ENCODE peak calls at places on chromosome 1, in nine cellular contexts. F is IMR-90, K is fibroblast of mammary gland, C is transverse colon, S is astrocyte of the spinal cord, Z is MM.1S, U is tibial artery, P is fibroblast of pulmonary artery, E is ovary. T is an unnamed sample.
A peak's percentile ranks its signal among the peaks of the same experiment; 100 is the strongest.

GRCh38 chr1:183806086-183806485 is 1.2 kb downstream of the RGL1 start:
- DNase-seq in Z (peak; percentile 30), S (peak; percentile 61), K (peak; percentile 51), C (no peak), E (no peak), U (no peak), P (peak; percentile 47), F (peak; percentile 50), T (peak; percentile 63)

GRCh38 chr1:237012361-237012760 is 8.1 kb upstream of the MT1HL1 start:
- DNase-seq in F (no peak), C (no peak), Z (no peak), K (no peak), E (no peak), S (no peak), U (no peak), P (no peak), T (peak; percentile 7)

GRCh38 chr1:220880726-220881506 is 1.7 kb downstream of the HLX start:
- DNase-seq in U (peak; percentile 80), Z (no peak), K (no peak), C (peak; percentile 75), P (peak; percentile 73), S (peak; percentile 71), E (peak; percentile 56), F (peak; percentile 87), T (peak; percentile 60)

GRCh38 chr1:7670334-7671145 is 100.6 kb upstream of the VAMP3 start:
- DNase-seq in S (no peak), C (no peak), F (no peak), U (peak; percentile 64), P (no peak), Z (no peak), E (no peak), K (peak; percentile 49), T (peak; percentile 14)

GRCh38 chr1:68230901-68231626 is 1.3 kb downstream of the WLS start:
- DNase-seq in Z (peak; percentile 6), P (peak; percentile 18), E (peak; percentile 61), K (no peak), F (no peak), C (peak; percentile 34), U (peak; percentile 25), S (no peak), T (no peak)

GRCh38 chr1:162347281-162347680 is 29.4 kb downstream of the SPATA46 start:
- DNase-seq in E (no peak), S (no peak), F (no peak), Z (no peak), C (no peak), U (no peak), P (no peak), K (no peak), T (no peak)

GRCh38 chr1:31628931-31629582 is 11.6 kb downstream of the HCRTR1 start:
- DNase-seq in K (no peak), C (no peak), F (no peak), U (no peak), P (no peak), Z (no peak), E (no peak), S (no peak), T (no peak)

GRCh38 chr1:201624741-201625646 is 86.1 kb downstream of the NAV1 start:
- DNase-seq in E (no peak), Z (no peak), C (no peak), U (no peak), K (peak; percentile 99), S (peak; percentile 97), P (peak; percentile 94), F (peak; percentile 98), T (peak; percentile 98)

GRCh38 chr1:232511172-232511571 is 118.8 kb downstream of the SIPA1L2 start:
- DNase-seq in C (no peak), U (no peak), S (no peak), F (no peak), K (peak; percentile 23), Z (no peak), E (no peak), P (peak; percentile 10), T (peak; percentile 11)

DNA sequence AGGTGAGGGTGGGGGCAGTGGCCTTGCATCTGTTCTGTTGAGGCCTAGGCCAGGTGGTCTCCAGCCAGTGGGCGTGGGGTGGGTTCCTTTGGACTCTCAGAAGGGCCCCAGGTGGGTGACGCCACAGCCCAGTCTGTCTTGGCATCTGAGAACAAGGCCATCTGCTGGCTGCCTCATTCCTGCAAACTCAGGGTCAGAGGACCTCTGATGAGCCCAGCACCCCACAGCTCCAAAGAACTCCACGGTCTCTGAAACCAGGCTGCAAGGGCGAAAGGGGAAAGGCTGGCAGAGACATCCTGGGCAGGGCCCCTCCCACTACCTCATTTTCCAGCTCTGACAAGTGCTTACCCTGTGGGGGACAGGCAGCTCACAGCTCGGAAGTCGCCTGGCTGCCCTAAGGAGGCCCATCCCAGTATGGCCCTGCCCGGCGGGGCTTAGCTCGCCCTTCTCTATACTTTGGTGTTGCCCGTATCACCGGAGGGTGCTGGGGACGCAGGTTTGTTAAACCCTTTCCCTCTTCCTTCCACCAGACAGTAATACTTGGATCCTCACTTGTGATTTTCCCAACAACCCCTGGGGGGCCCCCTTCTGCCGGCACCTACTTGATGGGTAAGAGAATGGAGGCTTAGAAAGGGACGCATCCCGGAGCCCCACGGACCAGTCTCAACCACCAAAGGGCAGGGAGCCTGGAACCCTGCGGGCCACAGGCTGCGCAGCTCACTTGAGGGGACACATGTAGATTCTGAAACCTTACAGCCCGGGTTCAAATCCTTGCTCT is 10.9 kb upstream of the EDN2 start:
- DNase-seq in U (no peak), F (peak; percentile 21), E (peak; percentile 53), P (peak; percentile 31), C (no peak), Z (no peak), K (no peak), S (peak; percentile 53), T (peak; percentile 65)
- H3K4me3 ChIP-seq in U (peak overlapping the region; percentile 55), F (no peak overlapping the region), E (peak overlapping the region; percentile 36), P (no peak overlapping the region), C (no peak overlapping the region), Z (no peak overlapping the region), K (no peak overlapping the region), S (no peak overlapping the region), T (no peak overlapping the region)

GRCh38 chr1:2555634-2556276 is 416 bp upstream of the TNFRSF14 start:
- DNase-seq in P (no peak), C (peak; percentile 88), E (peak; percentile 85), U (peak; percentile 94), F (no peak), Z (peak; percentile 48), K (peak; percentile 45), S (no peak), T (peak; percentile 71)

GRCh38 chr1:2558030-2558400 is 1.8 kb downstream of the TNFRSF14 start:
- DNase-seq in U (no peak), P (no peak), F (no peak), S (no peak), K (no peak), E (no peak), Z (no peak), C (no peak), T (no peak)

GRCh38 chr1:2554621-2555387 is 1.4 kb upstream of the TNFRSF14 start:
- DNase-seq in Z (no peak), P (no peak), K (no peak), C (peak; percentile 49), E (no peak), S (no peak), U (no peak), F (no peak), T (peak; percentile 50)

GRCh38 chr1:2557146-2558029 is 1.2 kb downstream of the TNFRSF14 start:
- DNase-seq in C (peak; percentile 84), S (no peak), U (no peak), K (no peak), Z (no peak), E (no peak), P (no peak), F (no peak), T (no peak)

DNA sequence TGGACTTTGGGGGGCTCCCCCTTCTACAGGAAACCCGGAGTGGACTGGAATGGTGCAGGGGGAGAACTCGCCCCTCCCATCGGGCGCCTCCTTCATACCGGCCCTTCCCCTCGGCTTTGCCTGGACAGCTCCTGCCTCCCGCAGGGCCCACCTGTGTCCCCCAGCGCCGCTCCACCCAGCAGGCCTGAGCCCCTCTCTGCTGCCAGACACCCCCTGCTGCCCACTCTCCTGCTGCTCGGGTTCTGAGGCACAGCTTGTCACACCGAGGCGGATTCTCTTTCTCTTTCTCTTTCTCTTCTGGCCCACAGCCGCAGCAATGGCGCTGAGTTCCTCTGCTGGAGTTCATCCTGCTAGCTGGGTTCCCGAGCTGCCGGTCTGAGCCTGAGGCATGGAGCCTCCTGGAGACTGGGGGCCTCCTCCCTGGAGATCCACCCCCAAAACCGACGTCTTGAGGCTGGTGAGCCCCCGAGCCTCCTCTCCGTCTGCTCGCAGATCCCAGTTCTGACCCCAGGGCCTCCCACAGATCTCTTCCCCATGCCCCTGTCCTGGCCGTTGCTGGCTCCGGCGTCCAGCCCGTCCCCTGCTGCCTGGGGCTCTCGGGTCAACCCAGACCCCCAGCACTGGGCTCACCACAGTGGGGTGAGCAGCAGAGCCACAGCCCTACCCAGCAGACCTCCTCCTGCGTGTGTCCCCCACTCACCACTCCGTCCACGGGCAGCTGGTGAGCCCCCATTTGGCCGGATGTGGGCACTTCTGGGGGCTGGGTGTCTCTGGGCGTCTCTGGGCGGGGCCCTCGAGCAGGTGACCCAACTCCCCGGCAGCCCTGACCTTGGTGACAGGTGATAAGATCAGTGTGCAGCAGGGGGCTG is at the start of gene TNFRSF14:
- DNase-seq in F (peak; percentile 35), C (peak; percentile 84), P (peak; percentile 35), E (peak; percentile 49), U (peak; percentile 60), K (peak; percentile 36), S (peak; percentile 63), Z (peak; percentile 81), T (peak; percentile 74)
- TF ChIP-seq CTCF in F (peak; percentile 7), C (no peak), P (peak; percentile 7), E (no peak), U (no peak), K (no peak), S (peak; percentile 20), Z (peak; percentile 16), T (peak; percentile 35)

DNA sequence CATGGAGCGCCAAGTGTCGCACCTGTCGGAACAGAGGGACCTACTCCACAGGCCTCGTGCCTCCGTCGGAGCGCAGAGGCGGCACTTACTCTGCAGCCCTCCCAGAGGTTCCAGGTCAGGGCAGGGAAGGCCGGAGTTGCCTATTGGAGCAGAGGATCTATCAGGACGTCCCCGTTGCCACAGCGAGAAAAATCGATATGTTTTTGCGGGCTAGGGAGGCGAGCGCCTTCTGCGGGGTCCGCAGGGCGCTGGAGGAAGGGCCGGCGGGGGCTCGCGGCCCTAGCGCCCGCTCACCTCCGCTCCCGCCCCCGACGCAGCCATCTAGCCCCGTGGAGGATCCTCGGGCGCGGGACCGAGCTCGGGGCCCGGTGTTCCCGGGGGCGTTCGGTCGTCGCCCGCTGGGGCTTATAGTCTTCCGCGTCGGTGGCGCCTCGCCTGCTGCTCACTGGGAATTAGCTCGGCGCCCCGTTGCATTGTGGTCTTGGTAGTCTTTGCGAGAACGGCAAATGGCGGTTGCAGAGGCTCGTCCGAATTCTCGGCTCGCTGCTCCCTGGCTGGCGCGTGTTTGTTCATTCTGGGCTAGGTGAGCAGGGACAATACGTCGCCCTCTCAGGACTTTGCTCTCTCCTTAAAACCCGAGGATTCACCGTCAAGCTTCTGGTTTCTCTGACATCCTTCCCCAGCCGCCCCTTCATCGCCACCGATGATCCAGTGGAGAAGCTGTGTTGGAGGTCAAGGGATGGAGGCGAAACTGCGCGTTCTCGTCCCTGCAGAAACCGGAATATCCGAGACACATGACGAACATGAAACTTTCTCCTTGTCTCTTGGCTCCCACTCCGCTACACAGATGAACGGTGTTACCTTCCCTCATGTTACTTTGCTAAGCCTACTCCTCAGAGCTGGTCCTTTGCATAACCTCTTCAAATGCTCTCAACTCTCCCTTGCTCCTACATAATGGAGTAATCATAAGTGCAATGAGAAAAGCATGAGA is at the start of gene JTB:
- DNase-seq in P (peak; percentile 78), S (peak; percentile 79), F (peak; percentile 78), Z (peak; percentile 94), U (peak; percentile 95), E (peak; percentile 86), C (peak; percentile 92), K (peak; percentile 78), T (peak; percentile 84)
- H3K4me3 ChIP-seq in P (peak within 1 kb of the TSS; percentile 94), S (peak within 1 kb of the TSS; percentile 89), F (peak within 1 kb of the TSS; percentile 65), Z (peak within 1 kb of the TSS; percentile 82), U (peak within 1 kb of the TSS; percentile 99), E (peak within 1 kb of the TSS; percentile 85), C (peak within 1 kb of the TSS; percentile 97), K (peak within 1 kb of the TSS; percentile 95), T (peak within 1 kb of the TSS; percentile 96)

GRCh38 chr1:18200136-18200717 is 92.6 kb downstream of the IGSF21 start:
- DNase-seq in U (no peak), F (no peak), E (no peak), P (no peak), Z (no peak), C (no peak), K (no peak), S (no peak), T (no peak)
- TF ChIP-seq CTCF in U (no peak), F (no peak), E (no peak), P (no peak), Z (no peak), C (no peak), K (no peak), S (no peak), T (no peak)